ENCODE peak calls at places on chromosomes 11 and 22, in ten cellular contexts. K, M, Q, R, Z, X, P, B, U and T are unnamed samples.

GRCh38 chr22:46502346-46502745 is 35.1 kb downstream of the CELSR1 start:
- DNase-seq in P (no peak), R (no peak), B (no peak), M (no peak), U (no peak), K (no peak), Q (no peak), X (no peak), Z (no peak), T (no peak)

GRCh38 chr11:2699185-2699530 is 636 bp downstream of the KCNQ1OT1 start:
- DNase-seq in Z (no peak), X (no peak), M (no peak), U (no peak), K (peak; percentile 22), Q (no peak), P (peak; percentile 12), B (peak; percentile 26), R (peak; percentile 8), T (no peak)

GRCh38 chr11:46050065-46050464 is 71.2 kb downstream of the PHF21A start:
- DNase-seq in M (no peak), B (no peak), X (peak; percentile 53), Q (no peak), K (no peak), P (peak; percentile 2), Z (no peak), R (no peak), U (no peak), T (no peak)

GRCh38 chr11:115980747-115981475 is 476.7 kb upstream of the CADM1 start:
- DNase-seq in X (no peak), K (no peak), M (no peak), Q (no peak), R (no peak), B (no peak), P (no peak), Z (no peak), U (no peak), T (no peak)

GRCh38 chr11:130068986-130069683 is 559 bp upstream of the APLP2 start:
- DNase-seq in M (no peak), U (peak; percentile 25), B (peak; percentile 90), X (peak; percentile 72), Z (peak; percentile 54), Q (peak; percentile 33), K (peak; percentile 23), P (peak; percentile 41), R (peak; percentile 28), T (peak; percentile 72)

GRCh38 chr11:134276396-134277175 is 407 bp downstream of the GLB1L3 start:
- DNase-seq in R (no peak), Z (no peak), M (peak; percentile 41), P (no peak), K (no peak), X (no peak), Q (no peak), U (no peak), B (no peak), T (no peak)

GRCh38 chr11:82080160-82080559 is 653.5 kb downstream of the FAM181B start:
- DNase-seq in U (no peak), X (no peak), B (no peak), K (no peak), R (no peak), Q (no peak), P (no peak), M (no peak), Z (no peak), T (no peak)

GRCh38 chr11:74480683-74481417 is 12.7 kb downstream of the LIPT2 start:
- DNase-seq in X (no peak), Q (no peak), M (no peak), U (no peak), Z (no peak), P (no peak), B (no peak), K (no peak), R (no peak), T (no peak)

GRCh38 chr11:68358416-68358815 is 46.0 kb downstream of the LRP5 start:
- DNase-seq in Z (no peak), Q (no peak), X (no peak), M (no peak), U (no peak), K (no peak), R (no peak), P (no peak), B (no peak), T (no peak)

GRCh38 chr22:39920134-39920743 is 19.4 kb downstream of the GRAP2 start:
- DNase-seq in X (no peak), B (no peak), M (no peak), P (no peak), R (no peak), Z (no peak), K (no peak), U (no peak), Q (peak; percentile 66), T (no peak)

GRCh38 chr11:73566422-73566821 is 31.5 kb downstream of the FAM168A start:
- DNase-seq in U (no peak), R (no peak), P (no peak), B (peak; percentile 37), K (no peak), X (no peak), Z (no peak), M (no peak), Q (no peak), T (no peak)

GRCh38 chr22:22818861-22819855 is 68.5 kb upstream of the IGLL5 start:
- DNase-seq in K (no peak), R (no peak), M (no peak), X (peak; percentile 91), P (no peak), U (no peak), Z (no peak), Q (no peak), B (no peak), T (no peak)

GRCh38 chr22:32574397-32574796 is 99.8 kb downstream of the FBXO7 start:
- DNase-seq in X (peak; percentile 71), U (no peak), Q (no peak), R (no peak), P (no peak), Z (no peak), K (no peak), B (no peak), M (no peak), T (peak; percentile 15)

GRCh38 chr22:46707827-46708570 is 30.1 kb downstream of the CERK start:
- DNase-seq in B (no peak), Z (no peak), U (no peak), Q (no peak), M (no peak), K (no peak), P (no peak), X (no peak), R (no peak), T (no peak)

GRCh38 chr22:36334081-36334831 is 53.5 kb downstream of the MYH9 start:
- DNase-seq in Q (no peak), R (no peak), P (no peak), M (no peak), K (no peak), X (peak; percentile 78), U (no peak), B (no peak), Z (no peak), T (no peak)

GRCh38 chr22:25111579-25112517 is 87.8 kb upstream of the CRYBB3 start:
- DNase-seq in Q (no peak), R (peak; percentile 54), U (no peak), Z (no peak), M (peak; percentile 52), B (peak; percentile 27), K (peak; percentile 40), P (peak; percentile 24), X (no peak), T (no peak)

GRCh38 chr11:93001812-93002211 is 32.4 kb downstream of the MTNR1B start:
- DNase-seq in Z (no peak), R (no peak), Q (no peak), U (no peak), K (no peak), B (no peak), X (no peak), M (no peak), P (no peak), T (no peak)

GRCh38 chr22:48485144-48486135 is 1342.2 kb downstream of the BRD1 start:
- DNase-seq in B (no peak), R (no peak), Q (no peak), X (no peak), Z (no peak), U (no peak), K (no peak), P (no peak), M (no peak), T (no peak)

GRCh38 chr11:1224109-1224485 is 1.2 kb downstream of the MUC5B start:
- DNase-seq in B (no peak), Z (no peak), X (no peak), R (no peak), Q (no peak), M (peak; percentile 4), P (no peak), U (no peak), K (no peak), T (no peak)

GRCh38 chr11:10514210-10514609 is 26.8 kb downstream of the RNF141 start:
- DNase-seq in M (no peak), X (no peak), R (no peak), K (no peak), Z (no peak), P (no peak), B (peak; percentile 52), Q (no peak), U (no peak), T (no peak)

GRCh38 chr11:91921974-91922373 is 302.6 kb upstream of the FAT3 start:
- DNase-seq in Q (no peak), B (peak; percentile 9), Z (no peak), R (no peak), P (peak; percentile 38), X (no peak), M (no peak), U (no peak), K (no peak), T (no peak)

GRCh38 chr11:58618215-58618614 is 4.2 kb upstream of the CNTF start:
- DNase-seq in B (no peak), K (no peak), Z (no peak), X (no peak), R (no peak), U (no peak), Q (no peak), M (no peak), P (no peak), T (peak; percentile 19)

GRCh38 chr11:65355013-65355775 is 643 bp downstream of the TIGD3 start:
- DNase-seq in Z (peak; percentile 60), X (peak; percentile 68), R (no peak), Q (peak; percentile 24), K (peak; percentile 41), B (no peak), M (peak; percentile 75), U (peak; percentile 31), P (peak; percentile 57), T (peak; percentile 35)

GRCh38 chr22:41226728-41227655 is 13.7 kb downstream of the CHADL start:
- DNase-seq in R (no peak), Z (no peak), B (no peak), U (no peak), M (no peak), X (peak; percentile 18), P (no peak), K (no peak), Q (no peak), T (peak; percentile 66)

GRCh38 chr11:39681428-39681827 is 1778.0 kb downstream of the LRRC4C start:
- DNase-seq in U (no peak), Z (no peak), B (no peak), P (no peak), X (no peak), K (no peak), M (no peak), Q (no peak), R (no peak), T (no peak)

GRCh38 chr11:34223021-34223813 is 117.8 kb downstream of the NAT10 start:
- DNase-seq in B (no peak), Z (no peak), P (no peak), U (no peak), R (peak; percentile 39), K (peak; percentile 78), Q (no peak), X (no peak), M (peak; percentile 63), T (no peak)

GRCh38 chr22:30262112-30262511 is 4.5 kb downstream of the OSM start:
- DNase-seq in U (no peak), K (no peak), R (no peak), B (no peak), Z (no peak), X (no peak), P (no peak), M (no peak), Q (no peak), T (no peak)

GRCh38 chr11:31802990-31803812 is 7.9 kb downstream of the PAX6 start:
- DNase-seq in K (no peak), P (no peak), R (no peak), Q (no peak), X (peak; percentile 7), M (no peak), U (no peak), B (no peak), Z (no peak), T (no peak)